ENCODE peak calls at places on chromosomes 2 and 18, in seven cellular contexts. E is thoracic aorta, A is upper lobe of right lung, N is right atrium auricular region, W is SK-N-SH, P is prostate gland, Q is body of pancreas. B is an unnamed sample.

GRCh38 chr2:20917724-20918572 is 95.0 kb upstream of the LDAH start:
- DNase-seq in Q (no peak), W (no peak), P (no peak), N (no peak), E (no peak), A (no peak), B (no peak)

GRCh38 chr2:158539176-158539895 is 82.6 kb downstream of the PKP4 start:
- DNase-seq in W (no peak), N (no peak), P (peak), Q (no peak), E (no peak), A (no peak), B (peak)

GRCh38 chr18:48475635-48476549 is 62.9 kb upstream of the CTIF start:
- DNase-seq in P (peak), E (no peak), A (no peak), N (peak), W (peak), Q (peak), B (peak)

GRCh38 chr2:57372237-57372962 is 674.2 kb upstream of the VRK2 start:
- DNase-seq in P (no peak), W (no peak), Q (no peak), N (no peak), E (no peak), A (no peak), B (no peak)

GRCh38 chr18:40413160-40413559 is 1541.9 kb upstream of the PIK3C3 start:
- DNase-seq in P (no peak), A (no peak), W (peak), Q (no peak), N (no peak), E (no peak), B (peak)

GRCh38 chr18:12302391-12303147 is 5.5 kb upstream of the TUBB6 start:
- DNase-seq in W (no peak), N (no peak), A (no peak), P (no peak), Q (no peak), E (no peak), B (no peak)

GRCh38 chr2:176653856-176654443 is 384.7 kb downstream of the MTX2 start:
- DNase-seq in A (no peak), N (no peak), P (peak), W (peak), Q (peak), E (no peak), B (peak)

GRCh38 chr18:24086082-24086481 is 52.8 kb upstream of the CABYR start:
- DNase-seq in A (no peak), N (no peak), Q (no peak), W (no peak), E (no peak), P (no peak), B (no peak)

GRCh38 chr2:119523959-119524694 is at the start of gene SCTR:
- DNase-seq in W (peak), P (no peak), E (no peak), N (no peak), Q (no peak), A (peak), B (peak)

GRCh38 chr2:239809391-239809790 is 215.8 kb downstream of the NDUFA10 start:
- DNase-seq in P (no peak), W (no peak), Q (peak), E (no peak), N (no peak), A (peak), B (no peak)

GRCh38 chr2:235716875-235717496 is 223.1 kb downstream of the AGAP1 start:
- DNase-seq in W (peak), N (no peak), P (no peak), Q (no peak), E (no peak), A (no peak), B (peak)

GRCh38 chr18:50649821-50650220 is 89.9 kb downstream of the MAPK4 start:
- DNase-seq in E (peak), P (peak), N (peak), W (no peak), A (peak), Q (peak), B (peak)

GRCh38 chr2:207255565-207255964 is 89.8 kb upstream of the KLF7 start:
- DNase-seq in A (no peak), P (no peak), Q (no peak), W (no peak), E (no peak), N (no peak), B (no peak)

GRCh38 chr18:50578651-50579050 is 18.8 kb downstream of the MAPK4 start:
- DNase-seq in W (no peak), A (no peak), E (no peak), P (no peak), N (no peak), Q (no peak), B (no peak)

GRCh38 chr2:159267926-159268325 is 18.6 kb downstream of the WDSUB1 start:
- DNase-seq in P (no peak), W (no peak), Q (no peak), A (no peak), E (no peak), N (no peak), B (no peak)

GRCh38 chr2:143463717-143464116 is 334.5 kb downstream of the ARHGAP15 start:
- DNase-seq in W (no peak), E (no peak), Q (no peak), A (no peak), P (no peak), N (no peak), B (no peak)

GRCh38 chr18:61824733-61825363 is 68.0 kb downstream of the RNF152 start:
- DNase-seq in P (no peak), A (no peak), W (peak), Q (no peak), E (no peak), N (no peak), B (peak)
- H3K4me3 ChIP-seq in P (no peak), A (no peak), W (no peak), Q (no peak), E (no peak), N (no peak), B (no peak)

DNA sequence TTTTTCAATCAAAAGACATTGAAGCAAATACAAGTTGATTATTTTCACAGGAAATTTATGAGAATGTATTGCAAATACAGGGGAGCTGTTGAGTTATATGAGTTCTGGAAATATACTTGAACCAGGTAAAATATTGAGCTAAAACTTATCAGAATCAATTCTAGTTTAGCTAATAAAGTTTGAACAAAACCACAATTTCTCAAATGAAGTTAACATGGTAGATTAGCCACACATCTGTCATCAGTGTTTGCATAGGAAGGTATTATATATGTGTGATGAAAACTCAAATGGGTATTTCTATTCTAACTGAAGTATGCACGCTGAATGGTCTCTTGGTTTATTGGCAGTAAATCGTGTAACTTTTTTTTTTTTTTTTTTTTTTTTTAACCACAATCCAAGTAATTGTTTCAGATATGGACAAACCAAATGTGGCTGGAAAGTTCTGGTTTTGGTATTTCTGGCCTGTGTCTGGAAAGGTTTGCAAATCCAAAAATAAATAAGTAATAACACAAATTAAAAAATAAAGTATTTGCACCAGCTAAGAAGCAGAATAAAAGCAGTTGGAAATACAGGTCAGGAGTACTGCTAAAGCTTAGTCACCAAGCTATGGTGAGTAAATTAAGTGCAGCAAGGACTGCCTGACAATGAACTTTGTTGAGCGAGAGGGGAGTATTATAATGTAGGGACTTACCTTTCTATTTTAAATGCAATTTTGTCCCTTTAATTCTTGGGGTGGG is 479.1 kb upstream of the FANCL start:
- DNase-seq in E (no peak), P (no peak), A (no peak), N (no peak), Q (no peak), W (no peak), B (no peak)
- TF ChIP-seq CTCF in E (no peak), P (no peak), A (no peak), N (no peak), Q (no peak), W (no peak), B (no peak)

DNA sequence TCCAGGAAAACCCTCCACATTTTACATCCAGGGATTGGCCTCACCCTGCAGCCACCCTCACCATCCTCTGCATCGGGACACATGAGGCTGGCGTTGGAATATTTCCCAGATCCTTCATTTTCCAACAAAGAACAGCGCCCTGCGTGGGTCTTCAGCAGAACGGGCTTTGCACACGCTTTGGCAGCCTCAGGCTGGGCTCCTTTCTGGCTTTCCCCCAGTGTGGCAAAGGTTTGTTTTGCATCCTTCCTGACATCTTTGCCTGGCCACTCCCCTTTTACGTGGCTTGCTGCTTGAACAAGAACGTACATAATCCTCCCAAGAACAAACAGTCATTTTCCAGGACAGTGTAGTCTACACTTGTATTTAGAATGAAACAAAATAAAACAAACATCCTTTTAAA is 25.6 kb upstream of the GREB1 start:
- DNase-seq in N (no peak), Q (no peak), E (no peak), P (peak), A (no peak), W (no peak), B (no peak)
- H3K27ac ChIP-seq in N (no peak), Q (no peak), E (no peak), P (peak), A (no peak), W (no peak), B (peak)

GRCh38 chr2:201806442-201806841 is at the start of gene CDK15:
- DNase-seq in E (no peak), N (no peak), Q (no peak), A (no peak), W (no peak), P (no peak), B (peak)
- H3K4me3 ChIP-seq in E (peak), N (no peak), Q (no peak), A (no peak), W (no peak), P (no peak), B (no peak)

DNA sequence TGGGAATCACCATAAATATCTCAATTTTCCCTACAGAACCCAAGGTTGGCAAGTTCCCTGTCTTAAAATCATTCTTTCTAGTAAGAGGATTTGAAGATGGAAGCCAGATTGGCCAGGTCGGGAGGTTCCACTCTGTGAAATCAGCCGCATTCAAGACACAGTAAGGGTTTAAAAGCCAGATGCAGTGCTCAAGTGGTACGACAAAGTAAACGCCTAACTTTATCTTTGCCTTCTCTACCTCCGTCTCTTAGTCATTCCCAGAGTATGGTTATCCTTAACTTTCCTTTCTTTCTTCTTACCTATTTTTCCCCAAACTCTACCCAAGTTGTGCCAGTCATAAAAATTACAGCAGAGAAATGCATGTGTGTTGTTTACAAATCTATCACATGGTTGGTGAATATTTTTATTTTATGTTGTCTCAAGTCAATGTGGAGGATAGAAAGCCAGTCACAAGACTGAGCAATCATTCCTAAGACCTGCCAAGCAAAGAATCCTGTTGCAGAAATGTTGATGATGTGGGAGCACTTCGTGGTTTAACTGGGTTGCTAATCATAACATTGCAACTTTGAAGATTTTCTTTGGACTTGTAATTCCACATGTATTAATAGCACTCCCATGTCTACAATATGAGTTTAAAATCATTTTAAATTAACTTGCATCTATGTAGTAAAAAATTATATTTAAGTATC is 62.6 kb downstream of the SLC40A1 start:
- DNase-seq in P (no peak), E (no peak), Q (no peak), A (no peak), N (no peak), W (no peak), B (no peak)
- TF ChIP-seq CTCF in P (no peak), E (no peak), Q (no peak), A (no peak), N (no peak), W (no peak), B (no peak)

DNA sequence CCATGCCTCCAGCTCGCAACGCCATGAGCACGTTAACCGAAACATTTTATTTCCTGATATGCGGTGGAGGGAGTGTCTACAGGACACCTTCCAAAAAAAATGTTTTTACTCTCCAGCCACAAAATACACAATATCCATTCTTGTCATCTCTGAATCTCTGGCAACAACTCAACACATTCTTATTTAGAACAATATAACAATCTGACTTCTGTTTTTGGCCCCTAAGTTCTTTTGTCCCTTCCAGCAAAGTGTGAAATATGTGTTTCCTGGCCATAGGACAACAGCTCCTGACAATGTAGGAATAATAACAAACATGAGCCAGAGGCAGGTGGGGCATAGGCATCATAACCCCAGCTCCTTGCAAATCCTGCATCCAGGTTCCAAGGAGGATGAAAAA is 163.0 kb downstream of the DDX1 start:
- DNase-seq in A (no peak), P (no peak), W (no peak), N (no peak), Q (no peak), E (no peak), B (no peak)
- H3K27ac ChIP-seq in A (no peak), P (no peak), W (no peak), N (no peak), Q (no peak), E (no peak), B (no peak)

B was measured in cardiac muscle cell.